ENCODE peak calls at places on chromosomes 7 and 10, in four cellular contexts. W is GM12878, V is right cardiac atrium, N is PC-3. I is an unnamed sample.
A peak's percentile ranks its signal among the peaks of the same experiment; 100 is the strongest.

GRCh38 chr10:21534611-21535493 is 820 bp downstream of the MLLT10 start:
- DNase-seq in V (peak; percentile 62), W (no peak), N (peak; percentile 37), I (peak; percentile 78)

GRCh38 chr10:86868353-86868752 is 89.1 kb downstream of the MMRN2 start:
- DNase-seq in V (peak; percentile 61), W (no peak), N (no peak), I (no peak)

GRCh38 chr10:90407116-90407515 is 450.7 kb downstream of the HTR7 start:
- DNase-seq in V (no peak), N (peak; percentile 93), W (no peak), I (no peak)

GRCh38 chr10:122352817-122353525 is 21.5 kb upstream of the PLEKHA1 start:
- DNase-seq in W (no peak), N (no peak), V (no peak), I (no peak)

GRCh38 chr7:129825554-129826267 is 127.0 kb downstream of the UBE2H start:
- DNase-seq in V (peak; percentile 88), W (no peak), N (peak; percentile 90), I (peak; percentile 93)

GRCh38 chr7:66737667-66738066 is 2.9 kb upstream of the RABGEF1 start:
- DNase-seq in N (no peak), V (no peak), W (no peak), I (no peak)

GRCh38 chr10:8060010-8060703 is 5.7 kb downstream of the GATA3 start:
- DNase-seq in N (peak; percentile 47), V (no peak), W (peak; percentile 55), I (no peak)

GRCh38 chr10:132836248-132836831 is 50.4 kb upstream of the NKX6-2 start:
- DNase-seq in V (peak; percentile 45), N (peak; percentile 9), W (no peak), I (peak; percentile 46)

GRCh38 chr7:149748223-149748874 is 25.0 kb downstream of the ZNF467 start:
- DNase-seq in W (no peak), N (no peak), V (no peak), I (no peak)

GRCh38 chr10:47340613-47341170 is 7.5 kb upstream of the RBP3 start:
- DNase-seq in N (peak; percentile 67), V (peak; percentile 44), W (peak; percentile 9), I (no peak)

GRCh38 chr7:125363873-125364272 is 434.2 kb upstream of the POT1 start:
- DNase-seq in N (no peak), V (no peak), W (no peak), I (no peak)

GRCh38 chr10:45179716-45180115 is 135.7 kb downstream of the OR13A1 start:
- DNase-seq in V (peak; percentile 68), W (no peak), N (no peak), I (peak; percentile 29)

GRCh38 chr7:42237891-42238531 is 1.0 kb upstream of the GLI3 start:
- DNase-seq in W (no peak), V (peak; percentile 75), N (no peak), I (no peak)

GRCh38 chr10:58851606-58852005 is 324.8 kb upstream of the PHYHIPL start:
- DNase-seq in W (no peak), N (peak; percentile 37), V (no peak), I (no peak)

GRCh38 chr7:93910076-93910994 is 4.0 kb downstream of the GNGT1 start:
- DNase-seq in V (peak; percentile 51), N (peak; percentile 31), W (no peak), I (no peak)

GRCh38 chr10:2094171-2094570 is 356.8 kb upstream of the ADARB2 start:
- DNase-seq in V (no peak), N (no peak), W (no peak), I (no peak)

GRCh38 chr10:131231323-131231964 is 80.1 kb downstream of the TCERG1L start:
- DNase-seq in V (no peak), W (no peak), N (no peak), I (no peak)

GRCh38 chr10:131946321-131946751 is 35.4 kb downstream of the BNIP3 start:
- DNase-seq in V (no peak), N (peak; percentile 87), W (no peak), I (no peak)

GRCh38 chr10:28800144-28800543 is 122.8 kb downstream of the BAMBI start:
- DNase-seq in N (no peak), V (no peak), W (no peak), I (no peak)

GRCh38 chr10:79344502-79345195 is 2.6 kb upstream of the PPIF start:
- DNase-seq in N (no peak), V (no peak), W (no peak), I (no peak)

GRCh38 chr7:76300210-76300731 is 2.2 kb upstream of the HSPB1 start:
- DNase-seq in V (no peak), N (peak; percentile 89), W (no peak), I (no peak)

GRCh38 chr10:90927293-90927692 is 6.4 kb upstream of the ANKRD1 start:
- DNase-seq in W (no peak), V (no peak), N (no peak), I (no peak)

GRCh38 chr10:77511498-77512218 is 126.0 kb downstream of the KCNMA1 start:
- DNase-seq in W (no peak), V (no peak), N (peak; percentile 47), I (no peak)
- H3K27ac ChIP-seq in W (no peak overlapping the region), V (no peak overlapping the region), N (peak overlapping the region; percentile 82), I (no peak overlapping the region)

DNA sequence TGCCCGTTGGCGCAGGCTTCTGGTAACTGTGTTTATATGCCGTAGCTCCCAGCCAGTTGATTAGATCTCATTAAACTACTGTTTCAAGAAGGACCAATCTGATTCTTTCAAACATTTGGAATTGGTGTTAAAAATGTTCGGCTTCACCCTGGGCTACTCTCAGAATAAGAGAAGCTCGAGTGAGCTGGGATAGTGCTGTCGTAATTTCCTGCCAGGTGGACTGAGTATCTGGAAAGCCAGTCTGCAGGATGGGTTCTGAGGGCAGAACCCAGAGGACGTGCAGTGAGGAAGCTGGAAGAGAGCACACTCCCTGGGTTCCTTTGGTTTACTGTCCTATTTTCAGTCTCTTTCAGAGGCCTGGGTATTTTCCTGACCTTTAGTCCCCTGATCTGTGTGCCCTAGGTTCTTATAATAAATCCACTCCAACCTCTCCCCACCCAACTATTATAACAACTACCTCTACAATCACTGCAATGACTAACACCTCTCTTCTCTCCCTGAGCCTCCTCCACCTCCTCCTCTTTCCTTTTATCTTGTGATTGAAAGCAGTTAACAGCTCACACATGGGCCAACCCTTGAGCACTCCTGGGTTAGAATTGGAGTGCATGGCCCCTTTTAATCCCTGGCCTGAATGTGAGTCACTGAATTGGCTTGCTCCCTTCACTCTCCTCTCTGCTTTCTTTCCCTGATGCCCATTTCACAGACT is 63.0 kb downstream of the AOAH start:
- DNase-seq in V (no peak), N (peak; percentile 55), W (no peak), I (no peak)
- H3K27ac ChIP-seq in V (no peak overlapping the region), N (peak overlapping the region; percentile 12), W (no peak overlapping the region), I (no peak overlapping the region)

DNA sequence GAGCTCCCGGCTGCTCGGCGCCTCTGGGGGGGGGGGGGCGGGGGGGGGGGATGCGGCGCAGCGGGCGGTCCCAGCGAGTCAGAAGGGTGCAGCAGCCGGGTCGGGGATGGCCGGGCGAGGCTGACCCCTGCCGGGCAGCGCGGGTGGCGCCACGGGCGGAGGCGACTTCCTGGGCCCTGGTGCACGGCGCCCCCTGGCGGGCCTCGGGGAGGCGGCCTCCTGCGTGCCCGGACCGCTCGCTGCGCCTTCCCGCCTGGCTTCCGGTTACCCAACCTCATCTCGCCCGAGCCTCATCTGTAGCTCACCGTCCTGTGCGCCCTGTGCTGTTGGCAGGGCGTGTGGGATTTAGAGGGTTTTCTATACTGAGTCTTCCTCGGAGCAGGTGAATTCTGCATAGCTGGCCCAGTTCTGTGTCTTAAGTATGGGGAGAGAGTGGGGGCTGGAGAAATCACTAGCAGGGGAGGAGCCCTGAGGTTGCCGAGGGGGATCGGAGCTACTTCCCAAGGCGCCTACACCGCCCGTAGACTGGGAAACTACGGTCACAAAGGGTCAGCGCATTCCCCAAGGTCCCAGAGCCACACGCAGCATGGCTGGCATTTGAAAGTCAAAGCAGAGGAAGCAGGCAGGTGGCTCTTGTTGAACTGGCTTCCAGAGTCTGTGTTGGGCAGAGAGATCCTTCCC is 28.3 kb upstream of the WDFY4 start:
- DNase-seq in W (peak; percentile 90), V (peak; percentile 92), N (peak; percentile 97), I (peak; percentile 90)
- H3K27ac ChIP-seq in W (no peak overlapping the region), V (no peak overlapping the region), N (no peak overlapping the region), I (peak overlapping the region; percentile 75)

GRCh38 chr7:28347462-28347861 is 64.9 kb upstream of the CREB5 start:
- DNase-seq in N (peak; percentile 76), W (no peak), V (no peak), I (no peak)
- H3K27ac ChIP-seq in N (peak overlapping the region; percentile 80), W (no peak overlapping the region), V (no peak overlapping the region), I (no peak overlapping the region)

I was measured in substantia nigra.